ENCODE peak calls at places on chromosomes 2 and 18, in nine cellular contexts. G, L, K, Z, R, B, I, U and Y are unnamed samples.

GRCh38 chr18:49008716-49009115 is 58.0 kb upstream of the SMAD7 start:
- DNase-seq in G (no peak), L (no peak), K (no peak), Z (no peak), R (no peak), B (no peak), I (no peak), U (no peak), Y (no peak)

GRCh38 chr2:152051373-152051893 is 47.4 kb downstream of the CACNB4 start:
- DNase-seq in G (no peak), L (no peak), K (no peak), Z (no peak), R (no peak), B (no peak), I (no peak), U (no peak), Y (no peak)

GRCh38 chr2:217994776-217995274 is 8.0 kb downstream of the TNS1 start:
- DNase-seq in G (no peak), L (no peak), K (no peak), Z (no peak), R (no peak), B (peak), I (peak), U (no peak), Y (no peak)

GRCh38 chr18:22112215-22112614 is 57.2 kb upstream of the GATA6 start:
- DNase-seq in G (no peak), L (no peak), K (no peak), Z (no peak), R (no peak), B (no peak), I (no peak), U (no peak), Y (no peak)

GRCh38 chr2:226544581-226545210 is 254.9 kb downstream of the IRS1 start:
- DNase-seq in G (no peak), L (no peak), K (no peak), Z (no peak), R (no peak), B (no peak), I (no peak), U (no peak), Y (no peak)

GRCh38 chr2:164722604-164723338 is 101.5 kb upstream of the GRB14 start:
- DNase-seq in G (no peak), L (no peak), K (no peak), Z (no peak), R (no peak), B (no peak), I (no peak), U (no peak), Y (no peak)

GRCh38 chr2:10389191-10389590 is 58.9 kb downstream of the ODC1 start:
- DNase-seq in G (no peak), L (no peak), K (no peak), Z (no peak), R (no peak), B (no peak), I (no peak), U (no peak), Y (no peak)

GRCh38 chr2:170813611-170814550 is 2.8 kb upstream of the GAD1 start:
- DNase-seq in G (peak), L (no peak), K (no peak), Z (no peak), R (no peak), B (peak), I (no peak), U (no peak), Y (no peak)

GRCh38 chr2:135299656-135300244 is 231.3 kb downstream of the ZRANB3 start:
- DNase-seq in G (no peak), L (no peak), K (no peak), Z (no peak), R (no peak), B (peak), I (no peak), U (no peak), Y (no peak)

GRCh38 chr2:112493048-112493447 is 11.1 kb downstream of the TTL start:
- DNase-seq in G (no peak), L (no peak), K (no peak), Z (no peak), R (no peak), B (no peak), I (no peak), U (no peak), Y (no peak)

GRCh38 chr2:11203480-11203879 is 48.2 kb downstream of the SLC66A3 start:
- DNase-seq in G (no peak), L (no peak), K (no peak), Z (no peak), R (no peak), B (peak), I (peak), U (no peak), Y (no peak)

GRCh38 chr2:119821266-119821665 is 61.5 kb downstream of the PTPN4 start:
- DNase-seq in G (no peak), L (no peak), K (no peak), Z (no peak), R (no peak), B (no peak), I (no peak), U (no peak), Y (peak)

GRCh38 chr18:78602430-78602829 is 377.2 kb upstream of the SALL3 start:
- DNase-seq in G (no peak), L (no peak), K (no peak), Z (no peak), R (no peak), B (no peak), I (no peak), U (no peak), Y (no peak)

GRCh38 chr2:127953128-127953718 is 67.5 kb upstream of the AMMECR1L start:
- DNase-seq in G (no peak), L (no peak), K (no peak), Z (no peak), R (peak), B (no peak), I (no peak), U (no peak), Y (no peak)

GRCh38 chr18:22268641-22269128 is 99.3 kb downstream of the GATA6 start:
- DNase-seq in G (no peak), L (no peak), K (no peak), Z (no peak), R (no peak), B (no peak), I (no peak), U (no peak), Y (no peak)

GRCh38 chr2:217075225-217075802 is 215.4 kb upstream of the TNP1 start:
- DNase-seq in G (no peak), L (no peak), K (no peak), Z (no peak), R (no peak), B (no peak), I (no peak), U (no peak), Y (no peak)